ENCODE peak calls at places on chromosomes 11 and 22, in seven cellular contexts. W is left cardiac atrium; I is Caki2; D is activated T-cell treated with anti-CD3 and anti-CD28 coated beads for 1 hour; P is breast epithelium; K is activated CD4-positive, alpha-beta T cell treated with anti-CD3 and anti-CD28 coated beads for 48 hours; Q is NCI-H774. A is an unnamed sample.

GRCh38 chr22:31556627-31557203 is 60.4 kb downstream of the SFI1 start:
- DNase-seq in K (no peak), D (no peak), P (no peak), I (peak), W (no peak), Q (no peak), A (no peak)

GRCh38 chr22:31425331-31426050 is 26.1 kb downstream of the DRG1 start:
- DNase-seq in D (no peak), K (no peak), W (no peak), I (no peak), P (no peak), Q (no peak), A (no peak)

GRCh38 chr22:38728899-38729796 is 23.4 kb downstream of the GTPBP1 start:
- DNase-seq in P (no peak), W (no peak), I (no peak), K (no peak), Q (no peak), D (no peak), A (no peak)

GRCh38 chr22:26573026-26573662 is 16.8 kb downstream of the TPST2 start:
- DNase-seq in W (peak), I (no peak), K (no peak), D (no peak), Q (no peak), P (no peak), A (no peak)

GRCh38 chr22:49514656-49515055 is 313.0 kb downstream of the BRD1 start:
- DNase-seq in D (no peak), Q (no peak), P (peak), I (peak), K (no peak), W (no peak), A (peak)

GRCh38 chr22:27872488-27872887 is 46.6 kb downstream of the PITPNB start:
- DNase-seq in W (no peak), K (no peak), P (no peak), Q (no peak), I (no peak), D (no peak), A (no peak)

GRCh38 chr22:29473001-29473400 is 7.0 kb upstream of the NEFH start:
- DNase-seq in Q (no peak), I (no peak), P (no peak), D (no peak), K (no peak), W (no peak), A (no peak)

GRCh38 chr11:35235944-35236666 is 97.1 kb downstream of the CD44 start:
- DNase-seq in D (peak), K (peak), Q (no peak), P (peak), I (no peak), W (no peak), A (no peak)

GRCh38 chr22:45422237-45422983 is 8.9 kb downstream of the RIBC2 start:
- DNase-seq in Q (no peak), P (peak), K (no peak), W (no peak), D (no peak), I (no peak), A (peak)

GRCh38 chr11:61516675-61517516 is 8.3 kb downstream of the LRRC10B start:
- DNase-seq in W (no peak), I (peak), Q (no peak), D (peak), P (no peak), K (peak), A (no peak)

GRCh38 chr11:134414772-134415765 is 3.0 kb upstream of the B3GAT1 start:
- DNase-seq in Q (no peak), P (no peak), K (no peak), D (no peak), W (no peak), I (no peak), A (no peak)

GRCh38 chr11:67255353-67255752 is 10.9 kb upstream of the GRK2 start:
- DNase-seq in Q (no peak), I (no peak), D (no peak), K (no peak), W (no peak), P (no peak), A (no peak)

GRCh38 chr11:79018371-79018849 is 422.4 kb downstream of the TENM4 start:
- DNase-seq in K (peak), I (no peak), P (no peak), W (no peak), Q (no peak), D (no peak), A (no peak)

GRCh38 chr22:38282397-38282796 is 9.6 kb upstream of the TMEM184B start:
- DNase-seq in I (no peak), Q (no peak), D (no peak), P (no peak), W (no peak), K (no peak), A (no peak)

GRCh38 chr11:57406337-57406904 is 16.0 kb upstream of the PRG2 start:
- DNase-seq in D (no peak), W (peak), I (peak), P (no peak), K (peak), Q (no peak), A (no peak)

GRCh38 chr22:27799334-27800249 is 2.0 kb downstream of the MN1 start:
- DNase-seq in K (no peak), I (peak), D (no peak), Q (no peak), W (peak), P (no peak), A (no peak)

GRCh38 chr11:119624102-119624615 is 104.8 kb downstream of the NECTIN1 start:
- DNase-seq in K (peak), D (no peak), I (no peak), W (no peak), P (no peak), Q (no peak), A (no peak)

A was measured in suprapubic skin.